ENCODE peak calls at places on chromosome 2, in four cellular contexts. D is neuronal stem cell, T is H9, C is mesendoderm. M is an unnamed sample.

GRCh38 chr2:133063792-133064191 is 393.8 kb upstream of the LYPD1 start:
- DNase-seq in T (peak), D (peak), C (peak), M (peak)

GRCh38 chr2:164917296-164917903 is 37.9 kb downstream of the SLC38A11 start:
- DNase-seq in D (peak), C (peak), T (peak), M (no peak)

GRCh38 chr2:163319006-163319405 is 416.8 kb downstream of the FIGN start:
- DNase-seq in T (no peak), C (no peak), D (no peak), M (no peak)

GRCh38 chr2:172884336-172884735 is 148.7 kb downstream of the RAPGEF4 start:
- DNase-seq in T (no peak), D (no peak), C (no peak), M (no peak)

GRCh38 chr2:29314816-29315571 is 199.8 kb downstream of the CLIP4 start:
- DNase-seq in C (peak), T (peak), D (no peak), M (no peak)

GRCh38 chr2:73877071-73877802 is 15.6 kb upstream of the ACTG2 start:
- DNase-seq in T (no peak), D (no peak), C (no peak), M (no peak)

GRCh38 chr2:63863707-63864106 is 22.0 kb downstream of the UGP2 start:
- DNase-seq in T (no peak), C (no peak), D (no peak), M (no peak)

GRCh38 chr2:226661789-226662545 is 137.7 kb downstream of the IRS1 start:
- DNase-seq in T (no peak), C (peak), D (no peak), M (no peak)

GRCh38 chr2:197450485-197450884 is 2.9 kb upstream of the COQ10B start:
- DNase-seq in T (no peak), C (no peak), D (no peak), M (no peak)

GRCh38 chr2:239902749-239903201 is 122.4 kb downstream of the NDUFA10 start:
- DNase-seq in D (no peak), T (peak), C (no peak), M (no peak)

GRCh38 chr2:61233581-61233980 is 71.6 kb downstream of the C2orf74 start:
- DNase-seq in T (no peak), D (no peak), C (no peak), M (no peak)

GRCh38 chr2:136582631-136583205 is 182.6 kb upstream of the THSD7B start:
- DNase-seq in T (peak), D (peak), C (peak), M (no peak)

GRCh38 chr2:81097361-81097760 is 792.8 kb upstream of the LRRTM1 start:
- DNase-seq in T (no peak), D (no peak), C (no peak), M (no peak)

GRCh38 chr2:5560981-5561380 is 131.2 kb upstream of the SOX11 start:
- DNase-seq in T (no peak), C (no peak), D (no peak), M (no peak)

GRCh38 chr2:219997341-219997851 is 370.0 kb downstream of the SLC4A3 start:
- DNase-seq in T (peak), D (peak), C (peak), M (peak)

GRCh38 chr2:190765386-190766173 is 115.0 kb upstream of the GLS start:
- DNase-seq in D (no peak), T (no peak), C (no peak), M (no peak)

GRCh38 chr2:229235136-229235914 is 35.8 kb downstream of the PID1 start:
- DNase-seq in D (peak), T (peak), C (peak), M (no peak)

GRCh38 chr2:69915050-69915945 is at the start of gene MXD1:
- DNase-seq in T (peak), D (no peak), C (no peak), M (no peak)

GRCh38 chr2:209965723-209966122 is 36.7 kb upstream of the RPE start:
- DNase-seq in C (peak), T (no peak), D (no peak), M (no peak)

GRCh38 chr2:65366595-65367125 is 65.7 kb downstream of the SPRED2 start:
- DNase-seq in T (no peak), D (no peak), C (peak), M (no peak)

GRCh38 chr2:242075163-242075562 is 205.6 kb downstream of the RTP5 start:
- DNase-seq in T (no peak), C (no peak), D (no peak), M (no peak)

GRCh38 chr2:202194418-202194817 is 44.0 kb downstream of the SUMO1 start:
- DNase-seq in T (no peak), D (no peak), C (no peak), M (no peak)

GRCh38 chr2:9288681-9289338 is 82.2 kb downstream of the ASAP2 start:
- DNase-seq in D (no peak), C (no peak), T (no peak), M (no peak)

GRCh38 chr2:237731663-237732062 is 66.9 kb upstream of the RBM44 start:
- DNase-seq in D (no peak), T (no peak), C (peak), M (no peak)

GRCh38 chr2:214731008-214731407 is 78.5 kb downstream of the BARD1 start:
- DNase-seq in D (no peak), C (peak), T (no peak), M (no peak)

GRCh38 chr2:38113999-38114708 is 38.2 kb upstream of the CYP1B1 start:
- DNase-seq in C (no peak), D (no peak), T (no peak), M (no peak)

GRCh38 chr2:19669126-19669525 is 232.7 kb downstream of the TTC32 start:
- DNase-seq in D (no peak), C (no peak), T (no peak), M (no peak)

GRCh38 chr2:1446281-1446680 is 33.0 kb downstream of the TPO start:
- DNase-seq in D (no peak), C (no peak), T (no peak), M (no peak)

GRCh38 chr2:150608341-150608740 is 120.9 kb upstream of the RND3 start:
- DNase-seq in C (no peak), T (no peak), D (no peak), M (no peak)

GRCh38 chr2:37720533-37721218 is 49.2 kb upstream of the CDC42EP3 start:
- DNase-seq in C (no peak), T (no peak), D (no peak), M (no peak)

GRCh38 chr2:108630567-108631405 is 88.5 kb upstream of the RANBP2 start:
- DNase-seq in D (no peak), C (no peak), T (no peak), M (no peak)

GRCh38 chr2:57207191-57207590 is 839.4 kb upstream of the VRK2 start:
- DNase-seq in C (no peak), D (no peak), T (no peak), M (no peak)

GRCh38 chr2:12035029-12035720 is 288.7 kb downstream of the LPIN1 start:
- DNase-seq in T (no peak), D (no peak), C (no peak), M (no peak)

GRCh38 chr2:165586019-165586418 is 116.5 kb downstream of the CSRNP3 start:
- DNase-seq in T (no peak), D (no peak), C (no peak), M (no peak)

GRCh38 chr2:42214669-42215068 is 45.5 kb downstream of the EML4 start:
- DNase-seq in C (no peak), D (no peak), T (no peak), M (no peak)

GRCh38 chr2:43333656-43334144 is 107.3 kb upstream of the ZFP36L2 start:
- DNase-seq in T (no peak), D (no peak), C (no peak), M (no peak)
- H2BK120ac ChIP-seq in T (no peak), D (no peak), C (peak), M (no peak)

GRCh38 chr2:216308532-216308931 is 63.8 kb downstream of the MARCHF4 start:
- DNase-seq in C (no peak), D (no peak), T (no peak), M (no peak)
- H2BK120ac ChIP-seq in C (no peak), D (no peak), T (no peak), M (no peak)

GRCh38 chr2:127703282-127703681 is 2.0 kb downstream of the SFT2D3 start:
- DNase-seq in D (no peak), T (no peak), C (no peak), M (no peak)

GRCh38 chr2:127702395-127703009 is 1.2 kb downstream of the SFT2D3 start:
- DNase-seq in T (no peak), C (no peak), D (no peak), M (no peak)

GRCh38 chr2:127706215-127706990 is 5.1 kb downstream of the SFT2D3 start:
- DNase-seq in C (peak), D (no peak), T (no peak), M (no peak)

GRCh38 chr2:127705281-127706065 is 4.2 kb downstream of the SFT2D3 start:
- DNase-seq in T (no peak), C (no peak), D (no peak), M (no peak)

GRCh38 chr2:127704641-127705243 is 3.4 kb downstream of the SFT2D3 start:
- DNase-seq in T (no peak), C (no peak), D (no peak), M (no peak)
- H2BK120ac ChIP-seq in T (no peak), C (no peak), D (no peak), M (no peak)

DNA sequence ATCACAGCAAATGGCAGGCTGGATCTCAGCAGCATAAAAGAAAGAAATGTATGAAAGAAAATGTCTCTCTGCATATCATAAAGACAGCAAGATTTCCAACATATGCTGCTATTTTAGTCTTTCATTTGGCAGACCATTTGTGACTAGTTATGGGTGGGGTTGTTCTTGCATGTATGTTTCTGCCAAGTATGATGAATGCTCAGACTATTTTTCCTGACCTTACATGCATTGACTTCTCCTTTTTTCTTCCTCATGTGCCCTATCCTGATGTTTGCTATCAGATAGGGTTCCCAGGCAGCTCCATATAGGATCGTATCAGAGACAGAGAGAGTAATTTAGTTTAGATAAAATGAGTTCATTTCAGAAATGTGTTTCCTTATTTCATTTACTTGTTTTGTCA is 58.4 kb upstream of the PARD3B start:
- DNase-seq in T (no peak), D (no peak), C (no peak), M (no peak)
- H2BK120ac ChIP-seq in T (no peak), D (no peak), C (no peak), M (no peak)

GRCh38 chr2:177355874-177356273 is 36.7 kb upstream of the AGPS start:
- DNase-seq in T (no peak), D (no peak), C (no peak), M (no peak)
- H2BK120ac ChIP-seq in T (no peak), D (no peak), C (no peak), M (no peak)

DNA sequence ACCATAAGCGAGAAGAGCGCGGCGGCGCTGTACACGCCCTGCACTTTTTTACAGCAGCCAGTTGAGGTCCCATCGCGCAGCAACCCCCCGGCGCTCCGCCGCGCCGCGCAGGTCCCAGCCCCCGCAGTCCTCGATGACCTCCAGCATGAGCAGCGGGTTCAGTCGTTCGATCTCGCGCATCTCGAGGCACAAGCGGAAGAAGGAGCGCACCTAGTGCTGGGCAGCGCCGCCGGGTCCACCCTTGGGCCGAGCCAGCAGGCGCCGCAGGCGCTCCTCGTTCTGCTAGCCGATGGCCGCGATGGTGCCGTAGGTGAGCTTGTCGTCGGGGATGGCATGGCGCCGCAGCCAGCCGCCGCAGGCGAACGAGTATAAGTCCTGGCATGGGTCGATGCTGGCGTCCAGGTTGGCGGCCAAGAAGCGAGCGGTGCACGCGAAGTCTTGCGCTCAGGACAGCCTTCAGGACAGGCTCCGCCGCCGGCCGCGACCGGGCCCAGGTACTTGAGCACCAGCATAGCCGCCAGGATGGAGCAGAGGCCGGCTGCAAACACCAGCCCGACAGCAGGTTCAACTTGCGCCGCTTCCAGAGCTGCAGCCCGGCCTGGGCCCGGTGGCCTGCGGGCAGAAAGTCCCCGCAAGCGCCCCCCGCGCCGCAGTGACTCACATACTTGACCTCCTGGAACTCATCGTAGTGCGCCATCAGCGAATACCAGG is 8.3 kb downstream of the ALPP start:
- DNase-seq in D (no peak), T (peak), C (peak), M (peak)
- H2BK120ac ChIP-seq in D (no peak), T (no peak), C (no peak), M (peak)

GRCh38 chr2:130355578-130356431 is at the start of gene PTPN18:
- DNase-seq in T (peak), D (peak), C (peak), M (peak)
- H2BK120ac ChIP-seq in T (no peak), D (peak), C (no peak), M (no peak)

M was measured in H1.